ENCODE peak calls at places on chromosomes 3 and 15, in five cellular contexts. One of them, this sample, is unnamed.

GRCh38 chr3:124557433-124558232 is 172.6 kb upstream of the UMPS start:
- DNase-seq in mammary epithelial cell: peak; percentile 47
- DNase-seq in heart right ventricle: no peak
- DNase-seq in foreskin fibroblast: peak; percentile 21
- DNase-seq in HAP-1: peak; percentile 27
- DNase-seq in this sample: no peak

GRCh38 chr15:39497759-39498565 is 82.9 kb upstream of the THBS1 start:
- DNase-seq in mammary epithelial cell: peak; percentile 65
- DNase-seq in heart right ventricle: no peak
- DNase-seq in foreskin fibroblast: peak; percentile 42
- DNase-seq in HAP-1: no peak
- DNase-seq in this sample: no peak

GRCh38 chr15:31471731-31472430 is 145.2 kb downstream of the KLF13 start:
- DNase-seq in mammary epithelial cell: peak; percentile 32
- DNase-seq in heart right ventricle: no peak
- DNase-seq in foreskin fibroblast: peak; percentile 83
- DNase-seq in HAP-1: no peak
- DNase-seq in this sample: no peak

GRCh38 chr3:172152869-172153268 is 113.5 kb downstream of the FNDC3B start:
- DNase-seq in mammary epithelial cell: no peak
- DNase-seq in heart right ventricle: no peak
- DNase-seq in foreskin fibroblast: peak; percentile 64
- DNase-seq in HAP-1: no peak
- DNase-seq in this sample: no peak

GRCh38 chr3:126307083-126307482 is 50.1 kb downstream of the KLF15 start:
- DNase-seq in mammary epithelial cell: no peak
- DNase-seq in heart right ventricle: no peak
- DNase-seq in foreskin fibroblast: no peak
- DNase-seq in HAP-1: no peak
- DNase-seq in this sample: no peak

GRCh38 chr3:193732391-193732790 is 139.4 kb downstream of the OPA1 start:
- DNase-seq in mammary epithelial cell: peak; percentile 48
- DNase-seq in heart right ventricle: no peak
- DNase-seq in foreskin fibroblast: peak; percentile 68
- DNase-seq in HAP-1: no peak
- DNase-seq in this sample: no peak

GRCh38 chr3:45950131-45950530 is 6.9 kb downstream of the CXCR6 start:
- DNase-seq in mammary epithelial cell: no peak
- DNase-seq in heart right ventricle: no peak
- DNase-seq in foreskin fibroblast: no peak
- DNase-seq in HAP-1: no peak
- DNase-seq in this sample: no peak

GRCh38 chr15:55907797-55908196 is 85.6 kb downstream of the NEDD4 start:
- DNase-seq in mammary epithelial cell: peak; percentile 95
- DNase-seq in heart right ventricle: no peak
- DNase-seq in foreskin fibroblast: peak; percentile 95
- DNase-seq in HAP-1: no peak
- DNase-seq in this sample: no peak

GRCh38 chr15:24856397-24857093 is 98.2 kb upstream of the SNRPN start:
- DNase-seq in mammary epithelial cell: no peak
- DNase-seq in heart right ventricle: peak; percentile 49
- DNase-seq in foreskin fibroblast: no peak
- DNase-seq in HAP-1: no peak
- DNase-seq in this sample: peak; percentile 96

GRCh38 chr3:69948246-69948862 is 51.2 kb upstream of the SAMMSON start:
- DNase-seq in mammary epithelial cell: peak; percentile 9
- DNase-seq in heart right ventricle: no peak
- DNase-seq in foreskin fibroblast: peak; percentile 20
- DNase-seq in HAP-1: peak; percentile 36
- DNase-seq in this sample: peak; percentile 40

GRCh38 chr3:108051005-108051404 is 39.8 kb downstream of the CD47 start:
- DNase-seq in mammary epithelial cell: no peak
- DNase-seq in heart right ventricle: no peak
- DNase-seq in foreskin fibroblast: no peak
- DNase-seq in HAP-1: no peak
- DNase-seq in this sample: no peak

GRCh38 chr15:62672268-62672667 is 370.3 kb upstream of the TPM1 start:
- DNase-seq in mammary epithelial cell: no peak
- DNase-seq in heart right ventricle: no peak
- DNase-seq in foreskin fibroblast: peak; percentile 69
- DNase-seq in HAP-1: no peak
- DNase-seq in this sample: no peak

DNA sequence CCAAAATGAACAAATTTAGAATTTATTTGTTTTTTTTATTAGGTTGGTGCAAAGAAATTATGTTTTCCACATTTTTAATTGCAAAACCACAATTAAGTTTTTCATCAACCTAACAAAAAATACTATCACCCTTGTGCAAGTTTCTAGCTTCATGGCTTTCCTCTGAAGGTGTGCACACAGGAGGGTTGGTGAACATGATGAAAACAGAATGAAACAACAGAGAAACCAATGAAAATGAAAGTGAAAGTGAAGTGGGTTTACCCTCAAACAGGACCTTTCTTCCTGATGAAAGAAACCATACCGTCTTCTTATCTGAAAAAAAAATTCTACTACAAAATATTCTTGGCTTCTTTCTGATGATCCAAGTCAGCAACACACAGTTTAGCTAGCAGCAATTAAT is 71.9 kb upstream of the FEZF2 start:
- DNase-seq in mammary epithelial cell: peak; percentile 17
- DNase-seq in heart right ventricle: no peak
- DNase-seq in foreskin fibroblast: no peak
- DNase-seq in HAP-1: no peak
- DNase-seq in this sample: no peak
- H3K4me3 ChIP-seq in mammary epithelial cell: peak overlapping the region; percentile 16
- H3K4me3 ChIP-seq in heart right ventricle: no peak overlapping the region
- H3K4me3 ChIP-seq in foreskin fibroblast: peak overlapping the region; percentile 32
- H3K4me3 ChIP-seq in HAP-1: no peak overlapping the region
- H3K4me3 ChIP-seq in this sample: no peak overlapping the region

DNA sequence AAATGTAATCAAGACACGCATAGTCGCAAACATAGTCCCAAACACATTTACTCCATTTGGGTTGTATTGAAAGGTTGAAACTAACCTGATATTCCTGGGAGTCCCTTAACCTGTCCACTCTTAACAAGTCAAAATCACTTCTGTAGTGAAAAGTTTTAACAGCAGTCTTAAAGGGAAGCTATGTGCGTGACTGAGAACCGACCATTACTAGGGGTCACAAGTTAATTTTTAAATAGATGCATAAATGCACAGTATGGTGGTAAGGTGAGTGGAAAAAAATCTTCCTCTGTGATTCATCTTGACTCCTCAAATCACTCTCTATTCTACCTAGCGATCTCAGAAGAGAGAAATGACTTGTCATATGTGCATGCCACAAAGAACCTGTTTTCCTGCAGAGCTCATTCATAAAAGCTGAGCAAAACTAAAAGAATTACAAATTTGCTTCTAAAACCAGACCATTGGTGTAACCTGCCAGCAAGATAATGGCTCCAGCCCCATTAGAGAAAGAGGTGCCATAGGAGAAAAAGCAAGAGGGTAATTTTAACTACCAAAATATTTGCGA is 4.8 kb downstream of the GPR15 start:
- DNase-seq in mammary epithelial cell: no peak
- DNase-seq in heart right ventricle: no peak
- DNase-seq in foreskin fibroblast: no peak
- DNase-seq in HAP-1: no peak
- DNase-seq in this sample: no peak
- H3K4me3 ChIP-seq in mammary epithelial cell: no peak overlapping the region
- H3K4me3 ChIP-seq in heart right ventricle: no peak overlapping the region
- H3K4me3 ChIP-seq in foreskin fibroblast: no peak overlapping the region
- H3K4me3 ChIP-seq in HAP-1: no peak overlapping the region
- H3K4me3 ChIP-seq in this sample: no peak overlapping the region

GRCh38 chr3:54120657-54121403 is 1.5 kb upstream of the CACNA2D3 start:
- DNase-seq in mammary epithelial cell: peak; percentile 19
- DNase-seq in heart right ventricle: peak; percentile 17
- DNase-seq in foreskin fibroblast: no peak
- DNase-seq in HAP-1: no peak
- DNase-seq in this sample: peak; percentile 52
- H3K4me3 ChIP-seq in mammary epithelial cell: no peak overlapping the region
- H3K4me3 ChIP-seq in heart right ventricle: peak overlapping the region; percentile 58
- H3K4me3 ChIP-seq in foreskin fibroblast: no peak overlapping the region
- H3K4me3 ChIP-seq in HAP-1: peak overlapping the region; percentile 42
- H3K4me3 ChIP-seq in this sample: peak overlapping the region; percentile 68

DNA sequence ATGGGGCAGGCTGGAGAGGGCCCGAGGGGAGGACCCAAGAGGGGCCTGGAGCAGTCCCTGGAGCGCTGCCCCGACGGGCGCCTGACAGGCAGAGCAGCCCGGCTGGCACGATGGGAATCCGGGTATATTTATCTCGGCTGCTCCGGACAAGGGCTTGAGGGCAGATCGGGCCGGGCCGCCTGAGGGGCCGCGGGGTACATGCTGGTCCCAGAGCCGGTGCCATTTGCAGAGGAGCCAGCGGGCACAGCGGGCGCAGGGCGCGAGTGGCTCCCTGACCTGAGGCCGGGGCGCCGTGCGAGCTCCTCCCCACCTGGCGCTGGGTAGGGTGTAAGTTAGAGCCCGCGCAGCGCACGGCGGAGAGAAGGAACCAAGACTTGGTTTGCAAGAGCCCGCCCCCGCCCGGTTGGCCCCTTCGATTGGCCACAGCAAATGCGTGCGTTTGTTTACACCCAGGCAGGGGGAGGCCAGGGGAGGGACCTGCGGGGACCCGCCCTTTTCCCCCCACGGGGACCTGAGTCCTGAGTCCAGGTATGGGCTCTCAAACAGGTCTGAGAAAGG is 727 bp downstream of the SLC38A3 start:
- DNase-seq in mammary epithelial cell: no peak
- DNase-seq in heart right ventricle: peak; percentile 50
- DNase-seq in foreskin fibroblast: no peak
- DNase-seq in HAP-1: no peak
- DNase-seq in this sample: peak; percentile 80
- H3K4me3 ChIP-seq in mammary epithelial cell: no peak overlapping the region
- H3K4me3 ChIP-seq in heart right ventricle: peak overlapping the region; percentile 66
- H3K4me3 ChIP-seq in foreskin fibroblast: no peak overlapping the region
- H3K4me3 ChIP-seq in HAP-1: peak overlapping the region; percentile 49
- H3K4me3 ChIP-seq in this sample: peak overlapping the region; percentile 62

DNA sequence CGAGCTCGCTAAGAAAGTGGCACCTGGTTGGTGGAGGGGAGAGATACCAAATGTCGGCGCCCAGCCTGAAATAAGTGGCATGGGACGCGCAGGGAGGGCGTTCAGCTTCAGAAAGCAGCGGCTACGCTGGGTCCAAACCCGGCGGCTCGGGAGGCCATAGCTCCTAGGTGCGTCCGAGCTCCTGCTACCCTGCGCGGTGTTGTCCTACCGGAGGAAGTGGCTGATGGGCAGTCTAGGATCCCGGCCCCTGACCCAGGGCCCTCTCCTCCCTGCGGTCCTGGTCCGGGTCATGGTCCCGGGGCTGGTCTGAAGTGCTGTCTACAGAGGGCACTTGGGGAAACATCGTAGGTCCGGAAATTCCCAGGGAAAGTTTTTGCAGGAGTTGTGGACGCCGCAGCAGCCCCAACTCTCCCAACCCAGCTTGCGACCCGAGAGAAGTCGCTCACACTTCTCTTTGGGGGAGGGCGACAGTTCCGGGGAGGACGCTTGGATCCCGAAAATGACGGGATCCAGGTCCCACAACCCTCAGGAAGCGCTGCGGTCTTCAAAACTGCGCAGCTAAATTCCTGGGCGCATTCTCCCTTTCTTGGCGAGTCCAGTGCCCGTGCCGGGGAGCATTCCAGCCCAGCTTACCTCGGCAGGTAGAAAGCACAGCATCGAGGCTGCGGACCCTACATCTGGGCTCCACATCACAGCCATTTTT is 9.1 kb upstream of the FOXB1 start:
- DNase-seq in mammary epithelial cell: no peak
- DNase-seq in heart right ventricle: no peak
- DNase-seq in foreskin fibroblast: no peak
- DNase-seq in HAP-1: no peak
- DNase-seq in this sample: peak; percentile 73
- H3K4me3 ChIP-seq in mammary epithelial cell: no peak overlapping the region
- H3K4me3 ChIP-seq in heart right ventricle: no peak overlapping the region
- H3K4me3 ChIP-seq in foreskin fibroblast: no peak overlapping the region
- H3K4me3 ChIP-seq in HAP-1: no peak overlapping the region
- H3K4me3 ChIP-seq in this sample: peak overlapping the region; percentile 47

GRCh38 chr3:43998374-43998840 is 243.3 kb upstream of the TOPAZ1 start:
- DNase-seq in mammary epithelial cell: no peak
- DNase-seq in heart right ventricle: no peak
- DNase-seq in foreskin fibroblast: no peak
- DNase-seq in HAP-1: no peak
- DNase-seq in this sample: peak; percentile 58

GRCh38 chr3:44000586-44000985 is 241.1 kb upstream of the TOPAZ1 start:
- DNase-seq in mammary epithelial cell: peak; percentile 59
- DNase-seq in heart right ventricle: no peak
- DNase-seq in foreskin fibroblast: no peak
- DNase-seq in HAP-1: peak; percentile 2
- DNase-seq in this sample: no peak

GRCh38 chr3:43998841-43999805 is 242.6 kb upstream of the TOPAZ1 start:
- DNase-seq in mammary epithelial cell: peak; percentile 51
- DNase-seq in heart right ventricle: no peak
- DNase-seq in foreskin fibroblast: peak; percentile 75
- DNase-seq in HAP-1: peak; percentile 72
- DNase-seq in this sample: peak; percentile 80

GRCh38 chr3:43999920-44000319 is 241.8 kb upstream of the TOPAZ1 start:
- DNase-seq in mammary epithelial cell: no peak
- DNase-seq in heart right ventricle: no peak
- DNase-seq in foreskin fibroblast: no peak
- DNase-seq in HAP-1: no peak
- DNase-seq in this sample: no peak

GRCh38 chr3:44001072-44001471 is 240.6 kb upstream of the TOPAZ1 start:
- DNase-seq in mammary epithelial cell: no peak
- DNase-seq in heart right ventricle: no peak
- DNase-seq in foreskin fibroblast: no peak
- DNase-seq in HAP-1: no peak
- DNase-seq in this sample: no peak
- H3K4me3 ChIP-seq in mammary epithelial cell: no peak overlapping the region
- H3K4me3 ChIP-seq in heart right ventricle: no peak overlapping the region
- H3K4me3 ChIP-seq in foreskin fibroblast: peak overlapping the region; percentile 84
- H3K4me3 ChIP-seq in HAP-1: no peak overlapping the region
- H3K4me3 ChIP-seq in this sample: no peak overlapping the region

GRCh38 chr15:65812921-65813320 is 20.8 kb upstream of the DENND4A start:
- DNase-seq in mammary epithelial cell: no peak
- DNase-seq in heart right ventricle: no peak
- DNase-seq in foreskin fibroblast: no peak
- DNase-seq in HAP-1: no peak
- DNase-seq in this sample: no peak
- H3K4me3 ChIP-seq in mammary epithelial cell: no peak overlapping the region
- H3K4me3 ChIP-seq in heart right ventricle: no peak overlapping the region
- H3K4me3 ChIP-seq in foreskin fibroblast: no peak overlapping the region
- H3K4me3 ChIP-seq in HAP-1: no peak overlapping the region
- H3K4me3 ChIP-seq in this sample: no peak overlapping the region